ENCODE peak calls at places on chromosomes 4 and X, in six cellular contexts. U is cardiac muscle cell, B is lower lobe of right lung, Y is HL-60, P is astrocyte of the spinal cord, Z is cardiac fibroblast. A is an unnamed sample.

GRCh38 chrX:119008122-119008744 is 33.8 kb downstream of the LONRF3 start:
- DNase-seq in Z (peak), P (peak), U (peak), Y (no peak), B (no peak), A (peak)

GRCh38 chr4:105025263-105026017 is 121.2 kb upstream of the TET2 start:
- DNase-seq in B (no peak), Y (no peak), Z (no peak), P (no peak), U (no peak), A (no peak)

GRCh38 chr4:84482564-84483563 is 16.2 kb downstream of the NKX6-1 start:
- DNase-seq in Y (no peak), B (peak), U (peak), P (no peak), Z (no peak), A (no peak)

GRCh38 chr4:54277691-54278090 is 48.6 kb downstream of the PDGFRA start:
- DNase-seq in Y (no peak), P (peak), B (no peak), U (peak), Z (peak), A (no peak)

GRCh38 chrX:24694825-24695224 is 1.1 kb downstream of the POLA1 start:
- DNase-seq in Y (no peak), U (no peak), B (no peak), Z (peak), P (no peak), A (no peak)

GRCh38 chrX:77597090-77597489 is 149.9 kb downstream of the FGF16 start:
- DNase-seq in Y (no peak), U (peak), P (peak), B (no peak), Z (peak), A (no peak)

GRCh38 chrX:13377537-13377936 is 57.7 kb upstream of the ATXN3L start:
- DNase-seq in B (no peak), Y (no peak), Z (peak), U (peak), P (peak), A (no peak)

GRCh38 chr4:19729873-19730735 is 521.6 kb upstream of the SLIT2 start:
- DNase-seq in P (peak), B (no peak), Z (peak), U (peak), Y (no peak), A (no peak)

GRCh38 chrX:151954730-151955129 is 19.7 kb downstream of the GABRE start:
- DNase-seq in Y (no peak), Z (no peak), B (no peak), U (no peak), P (no peak), A (no peak)

GRCh38 chr4:177175473-177175872 is 134.2 kb upstream of the NEIL3 start:
- DNase-seq in B (no peak), P (no peak), Z (no peak), Y (no peak), U (no peak), A (no peak)

GRCh38 chrX:16659326-16659725 is 9.4 kb downstream of the S100G start:
- DNase-seq in P (no peak), U (no peak), Y (no peak), B (no peak), Z (no peak), A (no peak)

GRCh38 chr4:94491322-94491721 is 39.6 kb downstream of the PDLIM5 start:
- DNase-seq in Y (no peak), B (no peak), U (no peak), P (peak), Z (peak), A (no peak)

GRCh38 chrX:2137882-2138281 is 362.9 kb downstream of the DHRSX start:
- DNase-seq in U (no peak), Z (no peak), P (no peak), Y (no peak), B (no peak), A (no peak)

GRCh38 chr4:102787096-102787867 is 26.5 kb upstream of the MANBA start:
- DNase-seq in B (no peak), P (peak), U (peak), Z (peak), Y (no peak), A (no peak)

GRCh38 chr4:147940144-147940543 is 208.3 kb downstream of the ARHGAP10 start:
- DNase-seq in P (no peak), Z (no peak), B (no peak), Y (no peak), U (peak), A (no peak)

GRCh38 chr4:140748171-140748570 is 8.0 kb downstream of the TBC1D9 start:
- DNase-seq in Y (no peak), P (no peak), B (no peak), U (no peak), Z (no peak), A (no peak)

GRCh38 chr4:74531952-74532794 is 87.2 kb downstream of the AREG start:
- DNase-seq in U (peak), P (peak), Y (no peak), Z (peak), B (no peak), A (no peak)

GRCh38 chr4:142548491-142548890 is 297.6 kb downstream of the INPP4B start:
- DNase-seq in Y (no peak), U (no peak), Z (peak), B (no peak), P (no peak), A (no peak)

GRCh38 chr4:158314756-158315487 is 104.6 kb downstream of the TMEM144 start:
- DNase-seq in P (peak), Y (no peak), Z (peak), B (no peak), U (peak), A (no peak)

GRCh38 chr4:95929448-95930064 is 89.7 kb downstream of the PDHA2 start:
- DNase-seq in Y (no peak), B (no peak), U (peak), Z (peak), P (peak), A (no peak)

GRCh38 chrX:23478056-23478455 is 143.4 kb downstream of the PTCHD1 start:
- DNase-seq in U (no peak), Z (peak), Y (no peak), B (no peak), P (no peak), A (no peak)

GRCh38 chr4:110005461-110006056 is 92.9 kb downstream of the EGF start:
- DNase-seq in Y (peak), Z (peak), B (no peak), P (peak), U (peak), A (no peak)

GRCh38 chr4:78250500-78250899 is 193.4 kb downstream of the FRAS1 start:
- DNase-seq in Y (no peak), Z (no peak), P (no peak), B (no peak), U (no peak), A (no peak)

GRCh38 chrX:150536455-150537116 is 31.8 kb upstream of the MTM1 start:
- DNase-seq in B (no peak), Z (no peak), P (no peak), Y (no peak), U (peak), A (no peak)

GRCh38 chrX:110248582-110248981 is 69.3 kb downstream of the AMMECR1 start:
- DNase-seq in P (no peak), Z (no peak), U (no peak), B (no peak), Y (no peak), A (no peak)

GRCh38 chrX:43973249-43973672 is at the start of gene NDP:
- DNase-seq in Z (peak), B (no peak), P (no peak), U (no peak), Y (no peak), A (no peak)

GRCh38 chr4:133147922-133148689 is 988 bp upstream of the PCDH10 start:
- DNase-seq in Y (no peak), P (peak), B (no peak), Z (peak), U (peak), A (peak)

GRCh38 chr4:138870739-138871633 is 144.6 kb upstream of the NOCT start:
- DNase-seq in Y (peak), U (peak), B (no peak), Z (peak), P (peak), A (peak)

GRCh38 chr4:103786014-103786413 is 66.2 kb upstream of the TACR3 start:
- DNase-seq in U (peak), B (no peak), P (peak), Y (peak), Z (peak), A (no peak)

GRCh38 chr4:111483375-111484169 is 661.7 kb upstream of the FAM241A start:
- DNase-seq in Z (no peak), Y (no peak), B (no peak), U (no peak), P (no peak), A (no peak)

GRCh38 chr4:82801910-82802521 is 3.4 kb upstream of the SCD5 start:
- DNase-seq in B (no peak), Z (peak), P (peak), U (peak), Y (no peak), A (no peak)
- TF ChIP-seq CTCF in B (peak), Z (peak), P (peak), U (peak), Y (no peak), A (peak)

GRCh38 chr4:175419120-175419774 is 392.8 kb downstream of the GPM6A start:
- DNase-seq in Z (peak), P (peak), U (peak), B (no peak), Y (no peak), A (no peak)

GRCh38 chr4:175418511-175418910 is 393.6 kb downstream of the GPM6A start:
- DNase-seq in U (no peak), B (no peak), P (no peak), Z (no peak), Y (no peak), A (no peak)

GRCh38 chr4:175421506-175421905 is 390.6 kb downstream of the GPM6A start:
- DNase-seq in B (no peak), Y (no peak), P (peak), U (no peak), Z (peak), A (no peak)

GRCh38 chr4:175424111-175424510 is 388.0 kb downstream of the GPM6A start:
- DNase-seq in Z (peak), B (no peak), P (no peak), U (no peak), Y (no peak), A (no peak)

DNA sequence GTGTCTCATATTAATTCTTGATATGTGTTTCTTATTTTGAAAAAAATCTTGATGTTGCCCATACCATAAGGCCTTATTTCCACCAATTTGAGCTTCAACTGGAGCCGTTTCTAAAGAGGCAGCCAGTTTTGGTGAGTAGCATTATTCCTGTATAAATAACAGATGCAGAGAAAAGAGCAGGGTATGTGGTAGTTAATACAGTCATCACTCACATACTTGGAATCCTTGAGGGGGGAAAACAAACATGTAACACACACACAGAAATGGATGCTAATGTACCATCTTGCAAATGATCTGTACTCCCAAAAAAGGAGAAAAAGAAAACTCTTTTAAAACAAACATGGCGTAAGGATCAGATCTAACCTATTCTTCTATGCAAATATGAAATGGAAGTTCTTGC is 389.7 kb downstream of the GPM6A start:
- DNase-seq in P (peak), B (no peak), Y (no peak), Z (peak), U (no peak), A (no peak)
- TF ChIP-seq CTCF in P (no peak), B (no peak), Y (no peak), Z (no peak), U (no peak), A (no peak)

DNA sequence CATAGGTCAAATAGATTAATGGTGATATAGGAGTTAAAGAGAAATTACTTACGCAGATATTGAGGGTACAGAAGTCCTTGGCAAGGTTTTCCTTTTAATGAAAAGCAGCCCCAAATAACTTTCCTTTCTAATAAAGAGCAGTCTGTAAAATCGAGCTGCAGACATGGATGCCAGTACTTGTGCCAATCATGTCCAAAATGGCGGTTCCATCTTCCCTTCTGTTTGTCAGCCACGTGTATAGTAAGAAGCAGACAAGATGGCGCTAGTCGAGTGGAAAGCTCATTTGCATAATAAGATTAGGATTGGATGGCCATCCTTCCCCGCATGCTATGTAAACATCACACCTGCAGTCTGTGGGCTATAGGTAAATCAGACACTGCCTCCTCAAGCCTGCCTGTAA is 68.5 kb downstream of the FGFBP1 start:
- DNase-seq in Y (no peak), Z (no peak), B (no peak), P (no peak), U (no peak), A (no peak)
- TF ChIP-seq CTCF in Y (no peak), Z (no peak), B (no peak), P (no peak), U (no peak), A (no peak)

GRCh38 chrX:133390647-133391046 is 24.6 kb downstream of the GPC4 start:
- DNase-seq in P (no peak), B (no peak), U (no peak), Y (no peak), Z (no peak), A (peak)
- TF ChIP-seq CTCF in P (no peak), B (no peak), U (no peak), Y (no peak), Z (no peak), A (no peak)

GRCh38 chrX:30665471-30665870 is 12.2 kb downstream of the GK start:
- DNase-seq in Z (peak), B (no peak), U (no peak), Y (no peak), P (no peak), A (no peak)

GRCh38 chrX:30663317-30663716 is 10.1 kb downstream of the GK start:
- DNase-seq in P (no peak), B (no peak), U (no peak), Y (no peak), Z (no peak), A (no peak)

GRCh38 chrX:30659421-30659820 is 6.2 kb downstream of the GK start:
- DNase-seq in Y (peak), Z (peak), U (peak), P (peak), B (no peak), A (no peak)

GRCh38 chrX:30657542-30658238 is 4.5 kb downstream of the GK start:
- DNase-seq in U (peak), Y (no peak), B (no peak), Z (peak), P (peak), A (no peak)

GRCh38 chrX:30661228-30661627 is 8.0 kb downstream of the GK start:
- DNase-seq in Y (no peak), Z (no peak), U (no peak), P (no peak), B (no peak), A (no peak)
- TF ChIP-seq CTCF in Y (no peak), Z (no peak), U (no peak), P (no peak), B (no peak), A (no peak)

DNA sequence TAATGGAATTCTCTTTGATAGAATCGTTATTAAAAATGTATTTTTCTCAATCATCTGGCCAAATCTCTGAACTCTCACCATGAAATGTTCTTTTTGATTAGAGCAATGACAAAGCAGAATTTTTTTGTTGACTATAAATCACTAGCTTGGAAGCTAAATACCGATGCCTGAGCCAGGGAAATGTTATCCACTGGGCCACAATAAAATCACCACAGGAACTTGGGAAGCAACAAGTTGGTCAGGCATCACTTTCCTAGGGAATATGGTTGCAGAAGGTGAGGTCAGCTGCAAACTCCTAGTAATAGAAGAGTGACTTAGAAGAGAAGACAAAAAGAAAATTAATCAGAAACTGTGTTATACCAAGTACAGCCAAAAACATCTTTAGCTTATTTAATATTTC is 60.6 kb upstream of the CFAP47 start:
- DNase-seq in P (no peak), Z (no peak), U (no peak), B (no peak), Y (no peak), A (no peak)
- TF ChIP-seq CTCF in P (no peak), Z (no peak), U (no peak), B (no peak), Y (no peak), A (no peak)

DNA sequence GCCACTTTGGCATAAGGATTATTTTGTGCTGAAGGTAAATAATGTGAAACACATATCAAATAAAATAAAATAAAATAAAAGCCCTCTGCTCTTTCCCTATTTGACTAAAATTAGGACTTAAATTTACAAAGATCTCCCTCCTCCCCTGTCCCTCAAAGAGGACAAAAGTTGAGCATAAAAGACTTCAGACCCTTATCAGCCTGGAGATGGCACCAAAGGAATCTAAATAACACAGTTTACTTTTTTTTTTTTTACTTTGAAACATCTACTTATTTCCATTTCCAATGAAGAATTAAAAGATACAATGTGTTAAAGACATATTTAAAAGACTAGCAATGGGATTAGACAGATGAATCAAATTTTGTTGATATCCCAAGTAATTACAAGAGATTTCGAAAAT is 89.7 kb downstream of the EPHA5 start:
- DNase-seq in B (no peak), Y (no peak), U (peak), Z (peak), P (peak), A (no peak)
- TF ChIP-seq CTCF in B (no peak), Y (no peak), U (peak), Z (no peak), P (peak), A (peak)

DNA sequence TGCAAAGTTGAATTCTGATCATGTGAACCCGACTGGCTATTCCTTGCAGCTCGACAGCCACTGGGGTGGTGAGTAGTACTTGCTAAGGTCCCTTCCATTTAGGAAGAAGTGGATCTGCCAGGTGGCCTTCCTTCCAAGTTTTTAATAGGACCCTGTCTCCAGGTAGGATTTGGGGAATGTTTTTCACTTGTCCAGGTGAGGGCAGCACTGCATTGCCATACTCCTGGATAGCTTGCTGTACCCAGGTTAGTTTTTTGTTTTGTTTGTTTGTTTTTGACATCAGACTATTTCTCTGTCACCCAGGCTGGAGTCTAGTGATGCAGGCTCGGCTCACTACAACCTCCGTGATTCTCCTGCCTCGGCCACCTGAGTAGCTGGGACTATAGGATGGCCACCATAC is 29.8 kb downstream of the SAGE1 start:
- DNase-seq in Y (no peak), B (no peak), Z (peak), U (no peak), P (no peak), A (no peak)
- TF ChIP-seq CTCF in Y (no peak), B (no peak), Z (no peak), U (no peak), P (no peak), A (peak)

DNA sequence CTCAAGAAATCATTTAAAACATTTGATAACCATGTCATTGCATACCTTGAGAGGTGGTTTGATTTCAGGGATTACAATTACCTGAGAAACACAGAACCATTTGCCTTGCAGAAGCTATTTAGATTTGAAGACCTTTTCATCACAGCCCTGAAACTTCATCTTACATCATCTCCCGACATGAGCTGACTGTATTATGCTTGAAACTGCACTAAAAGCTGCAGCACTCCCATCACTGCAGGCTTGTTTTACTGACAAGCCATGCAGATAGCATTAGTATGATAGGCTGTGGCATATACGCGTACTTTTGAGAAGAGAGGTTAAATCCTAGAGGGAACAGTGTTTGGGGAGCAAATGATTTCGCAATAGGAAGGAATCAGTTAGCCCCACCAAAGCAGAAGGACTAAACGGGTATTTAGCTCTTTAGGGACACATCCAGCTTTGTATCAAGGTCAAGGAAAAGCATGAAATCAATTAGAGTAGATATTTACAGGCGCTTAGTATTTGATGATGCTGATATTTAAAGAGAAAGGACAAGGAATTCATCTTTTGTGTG is 133.2 kb upstream of the DIAPH2 start:
- DNase-seq in B (no peak), Y (no peak), P (no peak), U (no peak), Z (no peak), A (no peak)
- TF ChIP-seq CTCF in B (no peak), Y (no peak), P (no peak), U (no peak), Z (no peak), A (no peak)

A was measured in neural crest cell.